ENCODE peak calls at places on chromosomes 6 and 20, in nine cellular contexts. T, B, P, D, N, I, H, S and C are unnamed samples.

GRCh38 chr6:53302678-53303360 is 45.9 kb downstream of the ELOVL5 start:
- DNase-seq in T (peak), B (no peak), P (no peak), D (no peak), N (no peak), I (no peak), H (peak), S (peak), C (peak)

GRCh38 chr6:132812255-132812732 is 2.1 kb upstream of the RPS12 start:
- DNase-seq in T (peak), B (no peak), P (no peak), D (no peak), N (no peak), I (no peak), H (no peak), S (peak), C (no peak)

GRCh38 chr6:138722425-138723371 is 50.9 kb upstream of the CCDC28A start:
- DNase-seq in T (peak), B (no peak), P (no peak), D (no peak), N (no peak), I (no peak), H (no peak), S (peak), C (no peak)

GRCh38 chr20:32893878-32894483 is 35.3 kb downstream of the EFCAB8 start:
- DNase-seq in T (peak), B (no peak), P (no peak), D (peak), N (no peak), I (peak), H (no peak), S (no peak), C (peak)

GRCh38 chr6:56853541-56853940 is 101.4 kb upstream of the BEND6 start:
- DNase-seq in T (no peak), B (no peak), P (no peak), D (no peak), N (no peak), I (no peak), H (no peak), S (no peak), C (no peak)

GRCh38 chr6:146200136-146200708 is 171.4 kb downstream of the GRM1 start:
- DNase-seq in T (no peak), B (no peak), P (no peak), D (no peak), N (no peak), I (no peak), H (no peak), S (peak), C (no peak)

GRCh38 chr20:59912609-59913008 is 20.8 kb downstream of the SYCP2 start:
- DNase-seq in T (no peak), B (no peak), P (no peak), D (no peak), N (no peak), I (no peak), H (no peak), S (no peak), C (no peak)

GRCh38 chr6:150681992-150682391 is 82.3 kb downstream of the PLEKHG1 start:
- DNase-seq in T (no peak), B (no peak), P (no peak), D (no peak), N (no peak), I (no peak), H (no peak), S (no peak), C (no peak)

GRCh38 chr6:3370361-3371221 is 86.3 kb downstream of the SLC22A23 start:
- DNase-seq in T (no peak), B (no peak), P (no peak), D (no peak), N (no peak), I (no peak), H (peak), S (no peak), C (no peak)

GRCh38 chr6:136446579-136447182 is 103.5 kb downstream of the MAP7 start:
- DNase-seq in T (peak), B (no peak), P (no peak), D (no peak), N (no peak), I (no peak), H (no peak), S (peak), C (no peak)

GRCh38 chr6:25248100-25248499 is 31.1 kb upstream of the CARMIL1 start:
- DNase-seq in T (peak), B (no peak), P (no peak), D (no peak), N (no peak), I (no peak), H (no peak), S (peak), C (no peak)

DNA sequence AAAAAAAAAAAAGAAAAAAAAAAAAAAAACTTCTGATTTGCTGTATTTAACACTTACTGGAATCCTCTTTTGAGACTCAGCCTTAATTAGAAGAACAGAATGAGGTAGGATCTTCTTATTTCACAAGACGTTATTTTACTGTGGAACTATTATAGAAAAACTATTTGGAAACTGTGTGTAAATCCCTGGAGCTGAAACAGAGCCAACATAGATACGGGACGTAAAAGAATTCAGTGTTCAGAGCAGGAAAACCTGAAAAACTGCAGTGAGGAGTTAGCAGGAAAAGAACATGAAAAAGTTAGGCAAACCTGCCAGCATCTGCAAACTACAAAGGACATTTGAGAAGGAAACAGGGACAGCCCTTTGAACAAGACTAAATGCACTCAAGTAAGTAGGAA is 3.4 kb upstream of the ZNF217 start:
- DNase-seq in T (no peak), B (peak), P (no peak), D (no peak), N (no peak), I (no peak), H (no peak), S (no peak), C (no peak)
- H3K4me3 ChIP-seq in T (no peak), B (no peak), P (no peak), D (no peak), N (no peak), I (no peak), H (no peak), S (no peak), C (no peak)

GRCh38 chr6:155314773-155315515 is 660 bp upstream of the TFB1M start:
- DNase-seq in T (peak), B (peak), P (peak), D (no peak), N (no peak), I (peak), H (peak), S (peak), C (no peak)

GRCh38 chr6:155317186-155317585 is 2.9 kb upstream of the TFB1M start:
- DNase-seq in T (peak), B (no peak), P (no peak), D (no peak), N (no peak), I (no peak), H (no peak), S (no peak), C (no peak)

GRCh38 chr6:155314092-155314772 is at the start of gene TFB1M:
- DNase-seq in T (peak), B (peak), P (peak), D (peak), N (peak), I (peak), H (peak), S (peak), C (peak)

GRCh38 chr6:155316419-155316818 is 2.1 kb upstream of the TFB1M start:
- DNase-seq in T (no peak), B (no peak), P (no peak), D (no peak), N (no peak), I (no peak), H (no peak), S (no peak), C (no peak)

DNA sequence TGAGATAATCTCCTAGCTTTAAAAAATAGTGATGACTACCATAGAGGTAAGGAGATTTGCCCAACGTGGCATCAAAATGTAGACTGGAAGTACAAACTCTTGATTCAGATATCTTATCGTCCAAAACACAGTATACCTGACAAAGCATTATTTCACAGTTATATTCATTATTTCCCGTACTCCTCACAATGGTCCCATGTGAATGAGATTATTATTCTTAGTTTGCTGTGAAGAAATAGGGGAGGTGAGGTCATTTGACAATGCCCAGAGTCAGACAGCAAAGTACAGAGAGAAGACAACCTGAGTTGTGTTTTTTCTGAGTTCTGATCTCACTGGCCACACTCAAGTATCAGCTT is 1.2 kb upstream of the TFB1M start:
- DNase-seq in T (peak), B (no peak), P (no peak), D (no peak), N (no peak), I (no peak), H (no peak), S (peak), C (no peak)
- H3K4me3 ChIP-seq in T (peak), B (peak), P (peak), D (no peak), N (peak), I (peak), H (peak), S (peak), C (peak)

DNA sequence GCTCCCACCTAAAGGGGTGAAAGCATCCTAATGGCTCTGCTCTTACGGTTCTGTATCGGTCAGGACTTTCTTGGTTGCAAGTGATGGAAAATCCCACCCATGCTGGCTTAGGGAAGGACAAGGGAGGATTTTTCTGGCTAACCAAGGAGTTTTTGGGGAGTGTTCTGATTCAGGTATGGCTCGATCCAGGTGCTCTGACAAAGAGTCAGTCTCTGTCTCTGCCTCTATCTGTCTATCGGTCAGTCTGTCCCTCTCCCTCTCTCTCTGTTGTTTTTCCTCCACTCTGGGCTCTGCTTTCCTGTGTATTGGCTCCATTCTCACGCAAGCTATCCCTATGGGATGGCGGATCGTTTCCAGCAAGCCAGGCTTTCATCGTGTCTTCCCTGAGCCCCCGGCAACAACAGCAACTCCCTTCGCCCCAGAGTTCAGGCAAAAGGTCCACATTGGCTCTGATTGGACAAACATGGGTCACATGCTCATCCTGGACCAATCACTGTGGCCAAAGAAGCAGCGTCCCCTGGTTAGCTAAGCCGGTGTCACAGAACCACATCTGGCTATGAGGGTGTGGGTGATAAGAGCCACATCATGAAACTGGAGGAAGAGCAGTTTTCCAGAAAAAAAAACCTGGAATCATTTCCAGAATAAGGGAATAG is 160.3 kb downstream of the BMP7 start:
- DNase-seq in T (no peak), B (no peak), P (no peak), D (no peak), N (no peak), I (no peak), H (no peak), S (no peak), C (no peak)
- H3K4me3 ChIP-seq in T (no peak), B (no peak), P (no peak), D (no peak), N (no peak), I (no peak), H (peak), S (no peak), C (no peak)

GRCh38 chr6:11337306-11337705 is 104.8 kb upstream of the NEDD9 start:
- DNase-seq in T (no peak), B (no peak), P (no peak), D (no peak), N (no peak), I (no peak), H (no peak), S (no peak), C (no peak)
- H3K4me3 ChIP-seq in T (no peak), B (no peak), P (no peak), D (no peak), N (no peak), I (no peak), H (no peak), S (no peak), C (no peak)

GRCh38 chr6:105587349-105588115 is 184.7 kb upstream of the PREP start:
- DNase-seq in T (peak), B (no peak), P (no peak), D (no peak), N (no peak), I (no peak), H (no peak), S (peak), C (peak)

GRCh38 chr6:105592329-105592728 is 189.4 kb upstream of the PREP start:
- DNase-seq in T (peak), B (no peak), P (no peak), D (no peak), N (no peak), I (peak), H (no peak), S (peak), C (no peak)

GRCh38 chr6:105591053-105591452 is 188.2 kb upstream of the PREP start:
- DNase-seq in T (no peak), B (no peak), P (no peak), D (no peak), N (peak), I (no peak), H (peak), S (peak), C (no peak)

GRCh38 chr6:105593056-105593455 is 190.2 kb upstream of the PREP start:
- DNase-seq in T (peak), B (no peak), P (no peak), D (no peak), N (no peak), I (no peak), H (no peak), S (peak), C (no peak)

DNA sequence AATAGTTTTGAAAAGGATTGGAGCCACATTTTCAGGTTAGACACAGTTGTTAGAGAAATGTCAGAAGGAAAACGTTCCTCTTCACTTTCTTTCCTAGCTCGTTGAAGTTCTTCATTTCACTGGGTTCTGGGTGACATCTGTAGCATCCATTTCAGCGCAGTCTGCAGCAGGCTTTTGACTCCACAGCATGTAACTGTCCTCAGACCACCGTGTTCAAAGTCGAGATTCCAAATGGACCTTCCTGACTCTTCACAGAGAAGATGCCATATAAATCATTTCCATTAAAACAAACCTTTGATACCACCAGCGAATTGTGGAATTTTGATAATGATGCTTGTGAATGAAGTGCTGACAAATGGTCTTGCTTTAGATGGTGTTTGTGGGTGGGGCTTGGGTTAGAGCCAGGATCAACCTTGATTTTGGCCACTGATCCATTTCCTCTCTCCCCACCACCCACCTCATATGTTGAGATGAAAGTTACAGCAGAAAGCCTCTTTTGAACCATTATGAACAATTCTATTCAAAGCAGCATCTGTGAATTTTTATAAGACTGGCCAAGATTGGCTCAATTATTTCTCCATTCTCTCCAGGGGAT is 185.3 kb upstream of the PREP start:
- DNase-seq in T (no peak), B (no peak), P (no peak), D (no peak), N (no peak), I (no peak), H (no peak), S (no peak), C (peak)
- H3K4me3 ChIP-seq in T (peak), B (no peak), P (no peak), D (no peak), N (no peak), I (no peak), H (no peak), S (peak), C (peak)

DNA sequence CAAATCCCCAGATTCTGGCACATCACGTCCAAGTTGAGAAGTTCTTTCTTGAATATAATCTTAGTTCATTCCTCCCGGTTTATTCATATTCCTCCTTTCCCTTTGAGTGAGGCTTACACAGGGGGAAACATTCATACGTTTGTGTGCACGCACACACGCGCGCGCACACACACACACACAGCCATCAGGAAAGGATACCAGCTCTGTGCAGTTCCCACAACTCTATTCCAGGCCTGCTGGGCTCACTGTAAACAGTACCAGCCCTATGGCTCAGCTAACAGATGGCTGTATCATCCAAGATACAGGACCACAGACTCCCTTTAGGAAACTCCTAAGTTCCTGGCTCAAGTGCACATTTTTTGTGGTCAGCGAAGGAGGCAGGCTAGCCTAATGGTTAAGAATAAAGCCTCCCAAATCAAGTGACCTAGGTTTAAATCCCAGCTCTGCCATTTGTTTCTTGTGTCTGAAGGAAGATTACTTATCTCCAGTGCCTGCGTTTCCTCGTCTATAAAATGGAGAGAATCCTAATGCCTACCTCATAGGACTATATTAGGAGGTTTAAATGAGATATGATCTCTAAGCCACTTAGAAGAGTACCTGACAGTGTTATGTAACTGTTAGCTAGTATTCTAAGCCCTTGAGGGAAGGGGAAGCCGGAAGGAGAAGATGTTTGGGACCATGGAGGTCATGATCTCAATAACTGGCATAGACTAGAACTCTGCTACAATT is 3.7 kb upstream of the TAF8 start:
- DNase-seq in T (peak), B (no peak), P (no peak), D (no peak), N (no peak), I (no peak), H (no peak), S (peak), C (no peak)
- H3K4me3 ChIP-seq in T (no peak), B (peak), P (peak), D (no peak), N (no peak), I (no peak), H (no peak), S (no peak), C (no peak)